ENCODE peak calls at places on chromosomes 3 and 15, in six cellular contexts. G is thoracic aorta, O is fibroblast of mammary gland, B is transverse colon, R is astrocyte of the spinal cord, W is IMR-90. U is an unnamed sample.

GRCh38 chr15:41562784-41563198 is 3.8 kb downstream of the TYRO3 start:
- DNase-seq in G (no peak), O (no peak), B (no peak), R (no peak), W (peak; percentile 37), U (peak; percentile 72)

GRCh38 chr3:46405301-46406079 is 1.4 kb downstream of the CCR5AS start:
- DNase-seq in G (no peak), O (no peak), B (peak; percentile 73), R (no peak), W (peak; percentile 12), U (no peak)

GRCh38 chr15:75731248-75732100 is 18.8 kb upstream of the CSPG4 start:
- DNase-seq in G (no peak), O (peak; percentile 46), B (no peak), R (no peak), W (peak; percentile 51), U (peak; percentile 73)

GRCh38 chr15:99732711-99733267 is 448 bp downstream of the LYSMD4 start:
- DNase-seq in G (no peak), O (no peak), B (no peak), R (no peak), W (no peak), U (no peak)

GRCh38 chr15:31279221-31280036 is 47.2 kb upstream of the KLF13 start:
- DNase-seq in G (no peak), O (no peak), B (peak; percentile 11), R (no peak), W (no peak), U (no peak)

GRCh38 chr15:29129903-29130302 is 139.7 kb downstream of the NSMCE3 start:
- DNase-seq in G (no peak), O (no peak), B (no peak), R (no peak), W (no peak), U (no peak)

GRCh38 chr3:79032686-79033318 is 735.0 kb downstream of the ROBO1 start:
- DNase-seq in G (no peak), O (peak; percentile 69), B (no peak), R (peak; percentile 69), W (peak; percentile 67), U (peak; percentile 82)

GRCh38 chr15:84681822-84682221 is 23.8 kb upstream of the NMB start:
- DNase-seq in G (no peak), O (peak; percentile 78), B (no peak), R (peak; percentile 64), W (peak; percentile 49), U (peak; percentile 92)

GRCh38 chr3:57068437-57069089 is 8.1 kb downstream of the SPATA12 start:
- DNase-seq in G (peak; percentile 31), O (peak; percentile 97), B (peak; percentile 28), R (peak; percentile 87), W (peak; percentile 61), U (peak; percentile 82)

GRCh38 chr3:146969356-146969755 is 364.2 kb upstream of the PLSCR5 start:
- DNase-seq in G (no peak), O (peak; percentile 72), B (no peak), R (peak; percentile 59), W (peak; percentile 13), U (peak; percentile 11)

GRCh38 chr15:25783607-25784131 is 79.5 kb downstream of the ATP10A start:
- DNase-seq in G (no peak), O (peak; percentile 62), B (no peak), R (peak; percentile 15), W (peak; percentile 38), U (peak; percentile 25)

GRCh38 chr3:46667061-46667621 is 26.3 kb downstream of the ALS2CL start:
- DNase-seq in G (no peak), O (no peak), B (peak; percentile 5), R (no peak), W (no peak), U (no peak)

GRCh38 chr15:90481023-90481422 is 48.7 kb upstream of the CRTC3 start:
- DNase-seq in G (no peak), O (no peak), B (peak; percentile 21), R (peak; percentile 25), W (no peak), U (peak; percentile 30)

GRCh38 chr3:171711461-171711860 is 98.8 kb downstream of the PLD1 start:
- DNase-seq in G (no peak), O (no peak), B (no peak), R (no peak), W (peak; percentile 61), U (peak; percentile 34)

GRCh38 chr3:100709840-100710235 is 544 bp downstream of the TFG start:
- DNase-seq in G (no peak), O (peak; percentile 37), B (peak; percentile 39), R (no peak), W (peak; percentile 20), U (peak; percentile 40)

GRCh38 chr3:46664971-46665762 is 28.3 kb downstream of the ALS2CL start:
- DNase-seq in G (no peak), O (no peak), B (no peak), R (no peak), W (peak; percentile 13), U (no peak)

GRCh38 chr3:20574746-20575145 is 388.7 kb upstream of the SGO1 start:
- DNase-seq in G (no peak), O (peak; percentile 87), B (no peak), R (peak; percentile 70), W (peak; percentile 81), U (peak; percentile 81)

GRCh38 chr15:78455749-78456148 is 17.7 kb downstream of the IREB2 start:
- DNase-seq in G (no peak), O (peak; percentile 48), B (no peak), R (no peak), W (no peak), U (no peak)

GRCh38 chr3:107943860-107944543 is 146.8 kb downstream of the CD47 start:
- DNase-seq in G (no peak), O (peak; percentile 72), B (no peak), R (no peak), W (peak; percentile 26), U (peak; percentile 45)

GRCh38 chr3:133047980-133048379 is 9.8 kb downstream of the TMEM108 start:
- DNase-seq in G (no peak), O (no peak), B (no peak), R (no peak), W (no peak), U (no peak)

GRCh38 chr3:49924683-49925082 is 4.9 kb downstream of the MON1A start:
- DNase-seq in G (no peak), O (peak; percentile 93), B (no peak), R (peak; percentile 81), W (peak; percentile 91), U (peak; percentile 73)

GRCh38 chr3:50323092-50323600 is 601 bp upstream of the HYAL2 start:
- DNase-seq in G (no peak), O (no peak), B (no peak), R (no peak), W (no peak), U (no peak)

GRCh38 chr3:135779590-135780235 is 185.8 kb upstream of the PPP2R3A start:
- DNase-seq in G (no peak), O (peak; percentile 18), B (no peak), R (no peak), W (no peak), U (no peak)

GRCh38 chr15:60012695-60013094 is 8.6 kb downstream of the FOXB1 start:
- DNase-seq in G (no peak), O (no peak), B (no peak), R (no peak), W (no peak), U (no peak)
- TF ChIP-seq CTCF in G (no peak), O (no peak), B (no peak), R (no peak), W (no peak), U (no peak)

GRCh38 chr3:140943781-140944547 is 2.3 kb downstream of the SLC25A36 start:
- DNase-seq in G (no peak), O (no peak), B (no peak), R (no peak), W (no peak), U (no peak)
- H3K4me3 ChIP-seq in G (peak overlapping the region; percentile 86), O (peak overlapping the region; percentile 75), B (peak overlapping the region; percentile 92), R (no peak overlapping the region), W (peak overlapping the region; percentile 82), U (peak overlapping the region; percentile 92)

GRCh38 chr3:138945646-138946553 is 1.0 kb downstream of the FOXL2 start:
- DNase-seq in G (no peak), O (peak; percentile 38), B (peak; percentile 41), R (peak; percentile 26), W (peak; percentile 23), U (peak; percentile 38)
- TF ChIP-seq CTCF in G (no peak), O (peak; percentile 24), B (no peak), R (peak; percentile 38), W (peak; percentile 17), U (peak; percentile 24)

DNA sequence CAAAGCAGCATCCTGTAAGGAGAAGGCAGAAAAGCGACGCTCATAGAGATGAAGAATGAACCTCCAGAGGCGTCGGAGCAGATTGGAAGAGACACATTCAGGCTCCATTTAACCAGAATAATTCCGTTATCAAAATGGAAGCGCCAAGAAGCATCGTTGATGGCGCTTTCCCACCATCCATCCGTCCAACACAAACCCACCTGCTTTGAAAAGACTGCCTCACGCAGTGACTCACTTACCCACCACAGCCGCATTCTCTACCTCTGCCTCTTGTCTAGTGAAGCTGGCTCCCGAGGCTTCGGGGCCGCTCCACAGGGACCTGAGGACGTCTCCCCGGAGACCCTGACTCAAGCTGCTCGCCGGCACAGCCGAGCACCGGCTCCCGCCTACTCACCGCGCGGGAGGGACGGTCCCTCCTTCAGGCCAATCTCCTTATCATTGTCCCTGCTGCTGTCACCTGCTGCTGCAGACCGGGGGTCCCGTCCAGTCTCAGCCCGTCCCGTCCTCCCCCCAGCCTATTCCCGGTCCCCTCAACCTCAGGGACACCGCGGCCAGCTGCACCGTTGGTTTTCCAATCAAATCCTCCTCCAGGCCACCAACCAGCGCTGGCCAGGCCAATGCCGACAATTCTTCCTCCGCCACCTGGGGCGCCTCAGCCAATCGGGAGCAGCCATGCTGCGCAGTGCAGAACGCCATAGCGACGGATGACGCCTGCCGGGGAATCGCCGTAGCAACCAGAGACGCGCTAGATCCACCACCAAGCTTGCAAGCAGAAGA is at the start of gene NEK10:
- DNase-seq in G (peak; percentile 39), O (peak; percentile 83), B (peak; percentile 93), R (peak; percentile 91), W (peak; percentile 85), U (peak; percentile 93)
- H3K4me3 ChIP-seq in G (peak within 1 kb of the TSS; percentile 83), O (peak within 1 kb of the TSS; percentile 66), B (peak within 1 kb of the TSS; percentile 79), R (peak within 1 kb of the TSS; percentile 62), W (peak within 1 kb of the TSS; percentile 58), U (peak within 1 kb of the TSS; percentile 77)

GRCh38 chr3:43583481-43583880 is 38.3 kb downstream of the ANO10 start:
- DNase-seq in G (no peak), O (no peak), B (no peak), R (no peak), W (no peak), U (no peak)
- TF ChIP-seq CTCF in G (no peak), O (no peak), B (no peak), R (peak; percentile 7), W (peak; percentile 4), U (no peak)

GRCh38 chr3:11118181-11118682 is 36.1 kb upstream of the HRH1 start:
- DNase-seq in G (no peak), O (peak; percentile 91), B (no peak), R (peak; percentile 77), W (peak; percentile 70), U (peak; percentile 50)
- H3K4me3 ChIP-seq in G (no peak overlapping the region), O (no peak overlapping the region), B (no peak overlapping the region), R (no peak overlapping the region), W (no peak overlapping the region), U (no peak overlapping the region)